ENCODE peak calls at places on chromosomes 11 and 22, in four cellular contexts. One of them, this sample, is unnamed.

GRCh38 chr11:111978028-111978771 is 41.1 kb downstream of the DIXDC1 start:
- DNase-seq in activated T-cell treated with anti-CD3 and anti-CD28 coated beads for 24 hours: no peak
- DNase-seq in right atrium auricular region: peak; percentile 85
- DNase-seq in lower leg skin: peak; percentile 87
- DNase-seq in this sample: no peak

GRCh38 chr11:11400121-11400520 is 47.1 kb upstream of the CSNK2A3 start:
- DNase-seq in activated T-cell treated with anti-CD3 and anti-CD28 coated beads for 24 hours: no peak
- DNase-seq in right atrium auricular region: no peak
- DNase-seq in lower leg skin: no peak
- DNase-seq in this sample: no peak

GRCh38 chr11:82967381-82967780 is 65.8 kb downstream of the DDIAS start:
- DNase-seq in activated T-cell treated with anti-CD3 and anti-CD28 coated beads for 24 hours: no peak
- DNase-seq in right atrium auricular region: no peak
- DNase-seq in lower leg skin: no peak
- DNase-seq in this sample: no peak

GRCh38 chr11:109859325-109859724 is 233.9 kb upstream of the ZC3H12C start:
- DNase-seq in activated T-cell treated with anti-CD3 and anti-CD28 coated beads for 24 hours: no peak
- DNase-seq in right atrium auricular region: no peak
- DNase-seq in lower leg skin: no peak
- DNase-seq in this sample: no peak

GRCh38 chr11:133133053-133133452 is 399.2 kb downstream of the OPCML start:
- DNase-seq in activated T-cell treated with anti-CD3 and anti-CD28 coated beads for 24 hours: no peak
- DNase-seq in right atrium auricular region: no peak
- DNase-seq in lower leg skin: no peak
- DNase-seq in this sample: no peak

GRCh38 chr11:95991101-95991500 is 67.2 kb upstream of the MTMR2 start:
- DNase-seq in activated T-cell treated with anti-CD3 and anti-CD28 coated beads for 24 hours: no peak
- DNase-seq in right atrium auricular region: no peak
- DNase-seq in lower leg skin: no peak
- DNase-seq in this sample: no peak

GRCh38 chr22:48923909-48924475 is 903.7 kb downstream of the BRD1 start:
- DNase-seq in activated T-cell treated with anti-CD3 and anti-CD28 coated beads for 24 hours: no peak
- DNase-seq in right atrium auricular region: peak; percentile 36
- DNase-seq in lower leg skin: no peak
- DNase-seq in this sample: no peak

GRCh38 chr22:28560005-28560742 is 119.5 kb downstream of the TTC28 start:
- DNase-seq in activated T-cell treated with anti-CD3 and anti-CD28 coated beads for 24 hours: no peak
- DNase-seq in right atrium auricular region: no peak
- DNase-seq in lower leg skin: no peak
- DNase-seq in this sample: no peak

GRCh38 chr22:23225337-23225723 is 45.0 kb downstream of the BCR start:
- DNase-seq in activated T-cell treated with anti-CD3 and anti-CD28 coated beads for 24 hours: no peak
- DNase-seq in right atrium auricular region: no peak
- DNase-seq in lower leg skin: no peak
- DNase-seq in this sample: no peak

GRCh38 chr22:28341001-28341400 is 338.6 kb downstream of the TTC28 start:
- DNase-seq in activated T-cell treated with anti-CD3 and anti-CD28 coated beads for 24 hours: no peak
- DNase-seq in right atrium auricular region: no peak
- DNase-seq in lower leg skin: no peak
- DNase-seq in this sample: no peak

This sample was measured in GF-D8.